ENCODE peak calls at places on chromosomes 2 and 18, in eight cellular contexts. One of them, this sample, is unnamed.

GRCh38 chr2:134466141-134466540 is 212.3 kb downstream of the MGAT5 start:
- DNase-seq in activated naive CD8-positive, alpha-beta T cell treated with anti-CD3 and anti-CD28 coated beads for 36 hours: no peak
- DNase-seq in GDM1: no peak
- DNase-seq in nephron progenitor cell: no peak
- DNase-seq in HT1080: peak; percentile 42
- DNase-seq in fibroblast of the conjunctiva: no peak
- DNase-seq in stimulated activated naive CD8-positive, alpha-beta T cell treated with anti-CD3 and anti-CD28 coated beads, Interleukin-15, Interleukin-2, amounts not matched to agents 100 U/mL and 50 U/mL, for 24 hours: peak; percentile 28
- DNase-seq in activated T-cell treated with anti-CD3 and anti-CD28 coated beads for 1 hour: peak; percentile 18
- DNase-seq in this sample: no peak

GRCh38 chr2:210660-211059 is 53.2 kb downstream of the SH3YL1 start:
- DNase-seq in activated T-cell treated with anti-CD3 and anti-CD28 coated beads for 1 hour: no peak
- DNase-seq in nephron progenitor cell: no peak
- DNase-seq in GDM1: no peak
- DNase-seq in stimulated activated naive CD8-positive, alpha-beta T cell treated with anti-CD3 and anti-CD28 coated beads, Interleukin-15, Interleukin-2, amounts not matched to agents 100 U/mL and 50 U/mL, for 24 hours: no peak
- DNase-seq in fibroblast of the conjunctiva: no peak
- DNase-seq in HT1080: peak; percentile 12
- DNase-seq in activated naive CD8-positive, alpha-beta T cell treated with anti-CD3 and anti-CD28 coated beads for 36 hours: no peak
- DNase-seq in this sample: no peak

GRCh38 chr2:234259440-234259839 is 208.9 kb downstream of the SPP2 start:
- DNase-seq in HT1080: no peak
- DNase-seq in fibroblast of the conjunctiva: no peak
- DNase-seq in GDM1: no peak
- DNase-seq in nephron progenitor cell: no peak
- DNase-seq in activated naive CD8-positive, alpha-beta T cell treated with anti-CD3 and anti-CD28 coated beads for 36 hours: no peak
- DNase-seq in activated T-cell treated with anti-CD3 and anti-CD28 coated beads for 1 hour: no peak
- DNase-seq in stimulated activated naive CD8-positive, alpha-beta T cell treated with anti-CD3 and anti-CD28 coated beads, Interleukin-15, Interleukin-2, amounts not matched to agents 100 U/mL and 50 U/mL, for 24 hours: no peak
- DNase-seq in this sample: no peak

GRCh38 chr18:59468821-59469220 is 109.8 kb upstream of the LMAN1 start:
- DNase-seq in HT1080: no peak
- DNase-seq in fibroblast of the conjunctiva: no peak
- DNase-seq in stimulated activated naive CD8-positive, alpha-beta T cell treated with anti-CD3 and anti-CD28 coated beads, Interleukin-15, Interleukin-2, amounts not matched to agents 100 U/mL and 50 U/mL, for 24 hours: no peak
- DNase-seq in GDM1: no peak
- DNase-seq in activated T-cell treated with anti-CD3 and anti-CD28 coated beads for 1 hour: no peak
- DNase-seq in activated naive CD8-positive, alpha-beta T cell treated with anti-CD3 and anti-CD28 coated beads for 36 hours: no peak
- DNase-seq in nephron progenitor cell: no peak
- DNase-seq in this sample: no peak

GRCh38 chr2:15048000-15048399 is 415.5 kb downstream of the LRATD1 start:
- DNase-seq in GDM1: no peak
- DNase-seq in activated naive CD8-positive, alpha-beta T cell treated with anti-CD3 and anti-CD28 coated beads for 36 hours: no peak
- DNase-seq in fibroblast of the conjunctiva: no peak
- DNase-seq in stimulated activated naive CD8-positive, alpha-beta T cell treated with anti-CD3 and anti-CD28 coated beads, Interleukin-15, Interleukin-2, amounts not matched to agents 100 U/mL and 50 U/mL, for 24 hours: no peak
- DNase-seq in HT1080: no peak
- DNase-seq in nephron progenitor cell: no peak
- DNase-seq in activated T-cell treated with anti-CD3 and anti-CD28 coated beads for 1 hour: no peak
- DNase-seq in this sample: no peak

GRCh38 chr2:23924589-23925359 is 2.1 kb downstream of the ATAD2B start:
- DNase-seq in fibroblast of the conjunctiva: no peak
- DNase-seq in stimulated activated naive CD8-positive, alpha-beta T cell treated with anti-CD3 and anti-CD28 coated beads, Interleukin-15, Interleukin-2, amounts not matched to agents 100 U/mL and 50 U/mL, for 24 hours: no peak
- DNase-seq in nephron progenitor cell: no peak
- DNase-seq in GDM1: no peak
- DNase-seq in activated T-cell treated with anti-CD3 and anti-CD28 coated beads for 1 hour: no peak
- DNase-seq in activated naive CD8-positive, alpha-beta T cell treated with anti-CD3 and anti-CD28 coated beads for 36 hours: no peak
- DNase-seq in HT1080: no peak
- DNase-seq in this sample: no peak

GRCh38 chr2:101597347-101597944 is 100.1 kb upstream of the MAP4K4 start:
- DNase-seq in fibroblast of the conjunctiva: no peak
- DNase-seq in activated T-cell treated with anti-CD3 and anti-CD28 coated beads for 1 hour: no peak
- DNase-seq in stimulated activated naive CD8-positive, alpha-beta T cell treated with anti-CD3 and anti-CD28 coated beads, Interleukin-15, Interleukin-2, amounts not matched to agents 100 U/mL and 50 U/mL, for 24 hours: no peak
- DNase-seq in activated naive CD8-positive, alpha-beta T cell treated with anti-CD3 and anti-CD28 coated beads for 36 hours: no peak
- DNase-seq in GDM1: no peak
- DNase-seq in nephron progenitor cell: no peak
- DNase-seq in HT1080: no peak
- DNase-seq in this sample: no peak

GRCh38 chr18:3058328-3059191 is 45.6 kb upstream of the LPIN2 start:
- DNase-seq in nephron progenitor cell: no peak
- DNase-seq in activated T-cell treated with anti-CD3 and anti-CD28 coated beads for 1 hour: no peak
- DNase-seq in fibroblast of the conjunctiva: no peak
- DNase-seq in activated naive CD8-positive, alpha-beta T cell treated with anti-CD3 and anti-CD28 coated beads for 36 hours: no peak
- DNase-seq in GDM1: no peak
- DNase-seq in HT1080: no peak
- DNase-seq in stimulated activated naive CD8-positive, alpha-beta T cell treated with anti-CD3 and anti-CD28 coated beads, Interleukin-15, Interleukin-2, amounts not matched to agents 100 U/mL and 50 U/mL, for 24 hours: no peak
- DNase-seq in this sample: peak; percentile 51

GRCh38 chr18:31942301-31942998 is 478 bp downstream of the TRAPPC8 start:
- DNase-seq in GDM1: peak; percentile 30
- DNase-seq in activated T-cell treated with anti-CD3 and anti-CD28 coated beads for 1 hour: no peak
- DNase-seq in stimulated activated naive CD8-positive, alpha-beta T cell treated with anti-CD3 and anti-CD28 coated beads, Interleukin-15, Interleukin-2, amounts not matched to agents 100 U/mL and 50 U/mL, for 24 hours: peak; percentile 58
- DNase-seq in activated naive CD8-positive, alpha-beta T cell treated with anti-CD3 and anti-CD28 coated beads for 36 hours: peak; percentile 48
- DNase-seq in HT1080: peak; percentile 17
- DNase-seq in fibroblast of the conjunctiva: peak; percentile 3
- DNase-seq in nephron progenitor cell: no peak
- DNase-seq in this sample: no peak

GRCh38 chr2:233711312-233712008 is 1.2 kb upstream of the UGT1A5 start:
- DNase-seq in stimulated activated naive CD8-positive, alpha-beta T cell treated with anti-CD3 and anti-CD28 coated beads, Interleukin-15, Interleukin-2, amounts not matched to agents 100 U/mL and 50 U/mL, for 24 hours: peak; percentile 83
- DNase-seq in nephron progenitor cell: peak; percentile 92
- DNase-seq in HT1080: peak; percentile 45
- DNase-seq in fibroblast of the conjunctiva: peak; percentile 43
- DNase-seq in activated T-cell treated with anti-CD3 and anti-CD28 coated beads for 1 hour: peak; percentile 66
- DNase-seq in activated naive CD8-positive, alpha-beta T cell treated with anti-CD3 and anti-CD28 coated beads for 36 hours: peak; percentile 65
- DNase-seq in GDM1: peak; percentile 7
- DNase-seq in this sample: peak; percentile 48

GRCh38 chr2:237190958-237191692 is 105.4 kb downstream of the COPS8 start:
- DNase-seq in activated naive CD8-positive, alpha-beta T cell treated with anti-CD3 and anti-CD28 coated beads for 36 hours: no peak
- DNase-seq in stimulated activated naive CD8-positive, alpha-beta T cell treated with anti-CD3 and anti-CD28 coated beads, Interleukin-15, Interleukin-2, amounts not matched to agents 100 U/mL and 50 U/mL, for 24 hours: no peak
- DNase-seq in GDM1: no peak
- DNase-seq in nephron progenitor cell: no peak
- DNase-seq in activated T-cell treated with anti-CD3 and anti-CD28 coated beads for 1 hour: no peak
- DNase-seq in HT1080: no peak
- DNase-seq in fibroblast of the conjunctiva: no peak
- DNase-seq in this sample: no peak

GRCh38 chr18:45122510-45122909 is 441.8 kb downstream of the SETBP1 start:
- DNase-seq in fibroblast of the conjunctiva: no peak
- DNase-seq in stimulated activated naive CD8-positive, alpha-beta T cell treated with anti-CD3 and anti-CD28 coated beads, Interleukin-15, Interleukin-2, amounts not matched to agents 100 U/mL and 50 U/mL, for 24 hours: no peak
- DNase-seq in nephron progenitor cell: no peak
- DNase-seq in activated naive CD8-positive, alpha-beta T cell treated with anti-CD3 and anti-CD28 coated beads for 36 hours: no peak
- DNase-seq in GDM1: no peak
- DNase-seq in activated T-cell treated with anti-CD3 and anti-CD28 coated beads for 1 hour: no peak
- DNase-seq in HT1080: peak; percentile 42
- DNase-seq in this sample: no peak

GRCh38 chr2:72920317-72921087 is 3.2 kb downstream of the EMX1 start:
- DNase-seq in nephron progenitor cell: peak; percentile 50
- DNase-seq in HT1080: no peak
- DNase-seq in activated naive CD8-positive, alpha-beta T cell treated with anti-CD3 and anti-CD28 coated beads for 36 hours: peak; percentile 59
- DNase-seq in activated T-cell treated with anti-CD3 and anti-CD28 coated beads for 1 hour: no peak
- DNase-seq in fibroblast of the conjunctiva: no peak
- DNase-seq in GDM1: no peak
- DNase-seq in stimulated activated naive CD8-positive, alpha-beta T cell treated with anti-CD3 and anti-CD28 coated beads, Interleukin-15, Interleukin-2, amounts not matched to agents 100 U/mL and 50 U/mL, for 24 hours: peak; percentile 35
- DNase-seq in this sample: no peak

GRCh38 chr2:175253871-175254270 is 72.4 kb upstream of the ATP5MC3 start:
- DNase-seq in activated T-cell treated with anti-CD3 and anti-CD28 coated beads for 1 hour: no peak
- DNase-seq in HT1080: no peak
- DNase-seq in activated naive CD8-positive, alpha-beta T cell treated with anti-CD3 and anti-CD28 coated beads for 36 hours: no peak
- DNase-seq in fibroblast of the conjunctiva: no peak
- DNase-seq in stimulated activated naive CD8-positive, alpha-beta T cell treated with anti-CD3 and anti-CD28 coated beads, Interleukin-15, Interleukin-2, amounts not matched to agents 100 U/mL and 50 U/mL, for 24 hours: no peak
- DNase-seq in nephron progenitor cell: no peak
- DNase-seq in GDM1: no peak
- DNase-seq in this sample: no peak

GRCh38 chr18:44687421-44687820 is 6.7 kb downstream of the SETBP1 start:
- DNase-seq in fibroblast of the conjunctiva: no peak
- DNase-seq in HT1080: no peak
- DNase-seq in stimulated activated naive CD8-positive, alpha-beta T cell treated with anti-CD3 and anti-CD28 coated beads, Interleukin-15, Interleukin-2, amounts not matched to agents 100 U/mL and 50 U/mL, for 24 hours: no peak
- DNase-seq in nephron progenitor cell: no peak
- DNase-seq in activated T-cell treated with anti-CD3 and anti-CD28 coated beads for 1 hour: no peak
- DNase-seq in activated naive CD8-positive, alpha-beta T cell treated with anti-CD3 and anti-CD28 coated beads for 36 hours: no peak
- DNase-seq in GDM1: no peak
- DNase-seq in this sample: no peak

GRCh38 chr18:55503167-55503820 is 84.7 kb downstream of the TCF4 start:
- DNase-seq in activated naive CD8-positive, alpha-beta T cell treated with anti-CD3 and anti-CD28 coated beads for 36 hours: no peak
- DNase-seq in GDM1: no peak
- DNase-seq in stimulated activated naive CD8-positive, alpha-beta T cell treated with anti-CD3 and anti-CD28 coated beads, Interleukin-15, Interleukin-2, amounts not matched to agents 100 U/mL and 50 U/mL, for 24 hours: no peak
- DNase-seq in fibroblast of the conjunctiva: no peak
- DNase-seq in nephron progenitor cell: no peak
- DNase-seq in HT1080: no peak
- DNase-seq in activated T-cell treated with anti-CD3 and anti-CD28 coated beads for 1 hour: no peak
- DNase-seq in this sample: no peak

GRCh38 chr2:62999905-63000304 is 50.7 kb upstream of the OTX1 start:
- DNase-seq in HT1080: peak; percentile 79
- DNase-seq in nephron progenitor cell: no peak
- DNase-seq in stimulated activated naive CD8-positive, alpha-beta T cell treated with anti-CD3 and anti-CD28 coated beads, Interleukin-15, Interleukin-2, amounts not matched to agents 100 U/mL and 50 U/mL, for 24 hours: no peak
- DNase-seq in activated T-cell treated with anti-CD3 and anti-CD28 coated beads for 1 hour: no peak
- DNase-seq in activated naive CD8-positive, alpha-beta T cell treated with anti-CD3 and anti-CD28 coated beads for 36 hours: no peak
- DNase-seq in fibroblast of the conjunctiva: peak; percentile 33
- DNase-seq in GDM1: no peak
- DNase-seq in this sample: no peak

GRCh38 chr2:102436284-102436683 is 13.3 kb downstream of the IL18RAP start:
- DNase-seq in nephron progenitor cell: no peak
- DNase-seq in activated naive CD8-positive, alpha-beta T cell treated with anti-CD3 and anti-CD28 coated beads for 36 hours: peak; percentile 26
- DNase-seq in HT1080: peak; percentile 27
- DNase-seq in GDM1: no peak
- DNase-seq in activated T-cell treated with anti-CD3 and anti-CD28 coated beads for 1 hour: no peak
- DNase-seq in stimulated activated naive CD8-positive, alpha-beta T cell treated with anti-CD3 and anti-CD28 coated beads, Interleukin-15, Interleukin-2, amounts not matched to agents 100 U/mL and 50 U/mL, for 24 hours: peak; percentile 48
- DNase-seq in fibroblast of the conjunctiva: no peak
- DNase-seq in this sample: no peak